ENCODE peak calls at places on chromosomes 16 and 17, in seven cellular contexts. Z is ovary, G is H54, H is prostate gland, D is heart left ventricle, P is lower leg skin, Y is GM12891. I is an unnamed sample.

GRCh38 chr16:12228607-12229499 is 252.3 kb downstream of the SNX29 start:
- DNase-seq in D (peak), Z (peak), H (peak), P (peak), Y (peak), G (peak), I (no peak)

GRCh38 chr16:85037050-85037410 is 9.4 kb downstream of the KIAA0513 start:
- DNase-seq in G (no peak), Z (no peak), D (no peak), Y (no peak), H (no peak), P (no peak), I (no peak)

GRCh38 chr17:10099051-10099571 is 99.3 kb downstream of the GAS7 start:
- DNase-seq in Y (no peak), P (no peak), H (no peak), D (no peak), G (no peak), Z (no peak), I (no peak)

GRCh38 chr16:87826798-87827587 is 42.3 kb downstream of the SLC7A5 start:
- DNase-seq in Y (no peak), G (no peak), D (no peak), Z (no peak), P (no peak), H (no peak), I (no peak)

GRCh38 chr16:65453646-65454045 is 331.8 kb upstream of the CDH11 start:
- DNase-seq in Z (no peak), D (no peak), G (no peak), H (no peak), Y (no peak), P (no peak), I (no peak)

GRCh38 chr17:79133986-79134385 is 59.4 kb downstream of the ENGASE start:
- DNase-seq in Y (no peak), P (no peak), Z (no peak), D (no peak), G (no peak), H (no peak), I (no peak)

GRCh38 chr17:700504-701094 is 14.0 kb downstream of the VPS53 start:
- DNase-seq in P (no peak), G (no peak), D (no peak), Y (peak), Z (no peak), H (no peak), I (no peak)

GRCh38 chr16:21184834-21185233 is 26.4 kb downstream of the LDAF1 start:
- DNase-seq in Y (no peak), Z (no peak), D (no peak), H (no peak), P (no peak), G (no peak), I (no peak)

GRCh38 chr17:8020251-8020650 is 17.8 kb downstream of the GUCY2D start:
- DNase-seq in P (no peak), H (no peak), Z (no peak), Y (no peak), D (no peak), G (no peak), I (no peak)

GRCh38 chr16:74793571-74793970 is 19.0 kb upstream of the FA2H start:
- DNase-seq in H (no peak), Z (no peak), G (no peak), Y (no peak), P (no peak), D (no peak), I (no peak)

GRCh38 chr16:46757339-46758050 is 9.4 kb upstream of the MYLK3 start:
- DNase-seq in G (no peak), P (no peak), D (peak), Y (no peak), H (peak), Z (no peak), I (no peak)

GRCh38 chr17:16287563-16288027 is 65.7 kb downstream of the CENPV start:
- DNase-seq in D (no peak), H (no peak), Y (no peak), G (no peak), P (no peak), Z (no peak), I (no peak)

GRCh38 chr16:46884513-46885293 is 541 bp downstream of the GPT2 start:
- DNase-seq in D (peak), Y (no peak), Z (no peak), G (no peak), H (no peak), P (no peak), I (no peak)

GRCh38 chr16:58366247-58367031 is 25.8 kb upstream of the GINS3 start:
- DNase-seq in P (no peak), Y (no peak), H (no peak), D (no peak), G (peak), Z (no peak), I (no peak)

GRCh38 chr16:20042848-20043247 is 30.8 kb downstream of the GPR139 start:
- DNase-seq in H (no peak), D (no peak), G (peak), Y (no peak), Z (no peak), P (no peak), I (no peak)

GRCh38 chr17:21250719-21251305 is 2.4 kb downstream of the NATD1 start:
- DNase-seq in P (no peak), D (no peak), Z (no peak), Y (no peak), H (no peak), G (no peak), I (no peak)

GRCh38 chr16:68434654-68435210 is 13.6 kb downstream of the SMPD3 start:
- DNase-seq in P (no peak), D (no peak), G (no peak), H (peak), Y (no peak), Z (no peak), I (no peak)

GRCh38 chr17:31095239-31096105 is 695 bp downstream of the NF1 start:
- DNase-seq in G (no peak), Z (peak), Y (peak), P (peak), D (peak), H (peak), I (no peak)

GRCh38 chr17:35778641-35779196 is 16.7 kb downstream of the MMP28 start:
- DNase-seq in G (no peak), P (no peak), Y (no peak), D (no peak), Z (no peak), H (no peak), I (no peak)

GRCh38 chr17:57637668-57638010 is 107.5 kb downstream of the CCDC182 start:
- DNase-seq in G (no peak), H (no peak), D (no peak), Y (no peak), Z (no peak), P (no peak), I (no peak)

GRCh38 chr17:78032166-78032565 is 73.7 kb downstream of the TNRC6C start:
- DNase-seq in Z (no peak), P (no peak), G (no peak), Y (no peak), H (no peak), D (no peak), I (no peak)

GRCh38 chr16:74622005-74622404 is 15.1 kb upstream of the GLG1 start:
- DNase-seq in Z (no peak), D (no peak), P (no peak), Y (no peak), G (no peak), H (no peak), I (no peak)

GRCh38 chr17:12022310-12022709 is 1.6 kb downstream of the MAP2K4 start:
- DNase-seq in G (no peak), Z (no peak), Y (no peak), H (no peak), D (no peak), P (no peak), I (no peak)

GRCh38 chr17:61423967-61424649 is 24.5 kb downstream of the TBX2 start:
- DNase-seq in P (no peak), D (no peak), Y (no peak), H (no peak), G (no peak), Z (no peak), I (no peak)

GRCh38 chr17:73424571-73424970 is 112.8 kb upstream of the CDC42EP4 start:
- DNase-seq in H (no peak), Z (no peak), Y (no peak), P (no peak), G (no peak), D (no peak), I (no peak)

GRCh38 chr17:78126895-78127239 is 1.7 kb downstream of the TMC6 start:
- DNase-seq in P (no peak), G (no peak), Z (no peak), Y (no peak), H (no peak), D (no peak), I (no peak)

GRCh38 chr16:17133851-17134250 is 336.9 kb downstream of the XYLT1 start:
- DNase-seq in D (no peak), Z (no peak), P (no peak), G (no peak), H (no peak), Y (no peak), I (no peak)

GRCh38 chr16:65384441-65384840 is 262.6 kb upstream of the CDH11 start:
- DNase-seq in Y (no peak), D (no peak), H (no peak), Z (no peak), G (no peak), P (no peak), I (no peak)

GRCh38 chr16:86824751-86825310 is 246.5 kb downstream of the FOXL1 start:
- DNase-seq in Z (no peak), H (no peak), D (no peak), G (peak), P (no peak), Y (no peak), I (no peak)

GRCh38 chr17:77174928-77175720 is 34.4 kb downstream of the SEC14L1 start:
- DNase-seq in G (no peak), D (no peak), H (no peak), Z (no peak), Y (no peak), P (no peak), I (no peak)

GRCh38 chr16:58464916-58465731 is 34.8 kb upstream of the NDRG4 start:
- DNase-seq in P (no peak), Y (no peak), D (peak), H (no peak), Z (no peak), G (no peak), I (no peak)

GRCh38 chr17:77451271-77451893 is 310.6 kb downstream of the SEC14L1 start:
- DNase-seq in Y (no peak), G (no peak), H (peak), D (peak), P (no peak), Z (peak), I (no peak)

GRCh38 chr17:51257150-51258081 is 2.4 kb downstream of the MBTD1 start:
- DNase-seq in G (no peak), H (no peak), P (no peak), D (no peak), Y (no peak), Z (no peak), I (no peak)

GRCh38 chr17:10120113-10120485 is 78.3 kb downstream of the GAS7 start:
- DNase-seq in G (no peak), P (no peak), D (no peak), Z (no peak), Y (no peak), H (no peak), I (no peak)

GRCh38 chr17:58121925-58122324 is 26.3 kb upstream of the OR4D1 start:
- DNase-seq in Z (no peak), G (peak), P (no peak), D (no peak), H (no peak), Y (peak), I (no peak)

GRCh38 chr16:24116989-24117388 is 139.1 kb upstream of the CACNG3 start:
- DNase-seq in D (no peak), Z (no peak), H (no peak), P (no peak), Y (no peak), G (no peak), I (no peak)

GRCh38 chr16:62853887-62854286 is 817.6 kb upstream of the CDH8 start:
- DNase-seq in H (peak), D (no peak), Y (no peak), Z (no peak), G (no peak), P (no peak), I (no peak)

GRCh38 chr16:11672206-11673090 is 4.2 kb downstream of the SNN start:
- DNase-seq in P (no peak), H (no peak), D (no peak), G (no peak), Z (no peak), Y (peak), I (no peak)

GRCh38 chr16:77322757-77323156 is 112.1 kb downstream of the ADAMTS18 start:
- DNase-seq in Z (no peak), Y (no peak), H (no peak), P (no peak), D (no peak), G (no peak), I (no peak)

GRCh38 chr16:877242-878065 is 76.9 kb upstream of the GNG13 start:
- DNase-seq in P (no peak), D (no peak), Y (no peak), Z (no peak), G (no peak), H (no peak), I (no peak)
- TF ChIP-seq POLR2A in P (no peak), D (no peak), Y (no peak), Z (no peak), G (no peak), H (no peak), I (no peak)

GRCh38 chr16:4212207-4212933 is 29.5 kb downstream of the SRL start:
- DNase-seq in H (no peak), G (no peak), P (no peak), Y (no peak), D (peak), Z (no peak), I (no peak)
- TF ChIP-seq POLR2A in H (no peak), G (no peak), P (no peak), Y (no peak), D (peak), Z (no peak), I (no peak)

GRCh38 chr17:17798010-17798556 is 38.7 kb downstream of the SREBF1 start:
- DNase-seq in Z (no peak), P (no peak), G (no peak), H (no peak), Y (no peak), D (no peak), I (no peak)

GRCh38 chr17:17796787-17797061 is 40.1 kb downstream of the SREBF1 start:
- DNase-seq in H (no peak), P (no peak), D (no peak), G (no peak), Y (no peak), Z (no peak), I (no peak)

GRCh38 chr17:17800504-17801021 is 36.2 kb downstream of the SREBF1 start:
- DNase-seq in G (no peak), P (no peak), H (no peak), Z (no peak), Y (no peak), D (no peak), I (no peak)

GRCh38 chr17:17797119-17797809 is 39.5 kb downstream of the SREBF1 start:
- DNase-seq in G (no peak), P (no peak), D (no peak), Z (no peak), H (no peak), Y (no peak), I (no peak)

GRCh38 chr17:17798573-17799255 is 38.1 kb downstream of the SREBF1 start:
- DNase-seq in P (no peak), D (no peak), Z (no peak), H (no peak), Y (no peak), G (no peak), I (no peak)
- TF ChIP-seq POLR2A in P (no peak), D (no peak), Z (no peak), H (no peak), Y (no peak), G (no peak), I (no peak)

DNA sequence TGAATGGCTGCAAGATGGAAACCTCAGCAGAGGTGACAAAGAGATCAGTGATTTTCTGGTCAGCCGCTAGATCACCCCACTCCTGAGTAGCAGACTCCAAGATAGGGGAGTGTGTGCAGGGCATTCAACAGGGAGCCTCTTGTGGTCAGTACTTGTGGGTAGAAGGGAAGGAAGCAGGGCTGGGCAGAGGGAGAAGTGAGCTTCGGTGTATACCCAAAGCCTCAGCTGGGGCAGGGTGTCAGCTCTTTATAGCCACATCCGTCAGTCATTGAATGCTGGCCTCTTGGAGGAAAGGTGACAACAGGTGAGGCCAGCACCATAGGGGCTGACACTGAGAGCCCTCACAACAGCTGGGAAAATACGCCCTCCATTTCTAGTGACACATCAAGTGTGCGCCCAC is 2.2 kb upstream of the SLC12A3 start:
- DNase-seq in P (no peak), Z (no peak), Y (no peak), G (no peak), H (no peak), D (no peak), I (no peak)
- TF ChIP-seq POLR2A in P (no peak), Z (no peak), Y (no peak), G (no peak), H (no peak), D (no peak), I (no peak)

DNA sequence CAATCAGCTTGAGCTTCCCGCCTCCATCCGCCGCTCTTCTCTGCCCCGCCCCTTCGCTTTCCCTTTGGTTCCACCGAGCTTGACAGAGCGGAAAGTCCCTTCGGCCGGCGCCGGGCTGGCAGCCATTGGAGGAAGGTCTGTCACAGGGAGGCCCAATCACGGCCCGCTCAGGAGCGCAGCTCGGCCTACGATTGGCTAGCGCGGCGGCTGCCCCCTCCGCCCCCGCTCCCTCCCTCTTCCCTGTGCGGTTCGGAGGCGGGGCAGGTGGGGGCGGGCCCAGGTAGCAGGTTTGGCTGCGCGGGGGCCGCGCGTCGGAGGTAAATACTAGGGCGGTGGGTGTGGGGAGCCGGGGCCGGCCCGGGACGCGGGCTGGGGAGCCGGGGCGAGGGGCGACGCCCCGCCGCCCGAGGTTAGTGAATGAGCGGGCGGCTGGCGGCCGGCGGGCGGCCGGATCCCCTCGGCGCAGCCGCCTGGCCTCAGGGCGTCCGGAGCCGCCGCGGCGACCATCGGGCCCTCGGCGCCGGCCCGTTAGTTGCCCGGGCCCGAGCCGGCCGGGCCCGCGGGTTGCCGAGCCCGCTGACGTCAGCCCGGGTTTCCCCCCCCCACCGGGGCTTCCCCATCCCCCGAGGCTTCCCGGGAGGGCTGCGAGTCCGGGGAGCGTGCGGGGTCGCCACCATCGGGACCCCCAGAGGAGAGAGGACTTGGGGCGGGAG is at the start of gene CYLD:
- DNase-seq in G (peak), Z (peak), D (peak), P (peak), H (peak), Y (peak), I (peak)
- TF ChIP-seq POLR2A in G (no peak), Z (peak), D (no peak), P (no peak), H (peak), Y (peak), I (peak)

GRCh38 chr16:88994704-88995103 is 17.7 kb upstream of the CBFA2T3 start:
- DNase-seq in D (no peak), G (no peak), P (no peak), Y (no peak), Z (no peak), H (no peak), I (no peak)

GRCh38 chr16:88993946-88994600 is 17.1 kb upstream of the CBFA2T3 start:
- DNase-seq in G (no peak), H (no peak), P (no peak), Y (no peak), Z (no peak), D (no peak), I (no peak)

GRCh38 chr16:88992351-88993005 is 15.5 kb upstream of the CBFA2T3 start:
- DNase-seq in P (no peak), D (no peak), H (no peak), Y (no peak), G (no peak), Z (no peak), I (no peak)

GRCh38 chr16:88991813-88992350 is 14.9 kb upstream of the CBFA2T3 start:
- DNase-seq in P (no peak), Y (no peak), D (no peak), H (no peak), Z (no peak), G (no peak), I (no peak)

GRCh38 chr16:88993006-88993787 is 16.2 kb upstream of the CBFA2T3 start:
- DNase-seq in P (no peak), Z (no peak), G (no peak), D (no peak), H (no peak), Y (peak), I (no peak)
- TF ChIP-seq POLR2A in P (no peak), Z (no peak), G (no peak), D (no peak), H (no peak), Y (no peak), I (no peak)